ENCODE peak calls at places on chromosome X, in four cellular contexts. R, Z, A and W are unnamed samples.

GRCh38 chrX:14675500-14675899 is 146.2 kb downstream of the GLRA2 start:
- DNase-seq in A (no peak), R (no peak), Z (no peak), W (no peak)

GRCh38 chrX:71301195-71301924 is at the start of gene ITGB1BP2:
- DNase-seq in A (no peak), Z (no peak), R (peak), W (no peak)

GRCh38 chrX:71282514-71283408 is 674 bp upstream of the NONO start:
- DNase-seq in A (no peak), Z (peak), R (no peak), W (no peak)

GRCh38 chrX:35380808-35381700 is 417.1 kb upstream of the MAGEB16 start:
- DNase-seq in Z (no peak), R (no peak), A (no peak), W (no peak)

GRCh38 chrX:70525733-70526132 is 81.1 kb downstream of the DLG3 start:
- DNase-seq in A (no peak), R (no peak), Z (no peak), W (no peak)

GRCh38 chrX:15465347-15465746 is 27.8 kb downstream of the PIR start:
- DNase-seq in R (no peak), A (no peak), Z (no peak), W (no peak)

GRCh38 chrX:139739138-139739537 is 31.2 kb upstream of the MCF2 start:
- DNase-seq in A (no peak), Z (no peak), R (no peak), W (no peak)

GRCh38 chrX:129825746-129826505 is 17.8 kb downstream of the ZDHHC9 start:
- DNase-seq in R (no peak), A (no peak), Z (no peak), W (peak)

GRCh38 chrX:52923781-52924241 is 26.7 kb downstream of the FAM156B start:
- DNase-seq in A (peak), Z (no peak), R (peak), W (no peak)

GRCh38 chrX:23626651-23627050 is 40.6 kb upstream of the PRDX4 start:
- DNase-seq in A (no peak), Z (no peak), R (no peak), W (no peak)

GRCh38 chrX:13103914-13104274 is 59.5 kb upstream of the FAM9C start:
- DNase-seq in R (no peak), Z (no peak), A (no peak), W (no peak)

GRCh38 chrX:13112499-13112898 is 68.1 kb upstream of the FAM9C start:
- DNase-seq in R (no peak), Z (no peak), A (no peak), W (no peak)

GRCh38 chrX:13115457-13115856 is 71.0 kb upstream of the FAM9C start:
- DNase-seq in A (no peak), Z (no peak), R (peak), W (no peak)

GRCh38 chrX:13110427-13111324 is 66.3 kb upstream of the FAM9C start:
- DNase-seq in R (peak), A (no peak), Z (peak), W (peak)

DNA sequence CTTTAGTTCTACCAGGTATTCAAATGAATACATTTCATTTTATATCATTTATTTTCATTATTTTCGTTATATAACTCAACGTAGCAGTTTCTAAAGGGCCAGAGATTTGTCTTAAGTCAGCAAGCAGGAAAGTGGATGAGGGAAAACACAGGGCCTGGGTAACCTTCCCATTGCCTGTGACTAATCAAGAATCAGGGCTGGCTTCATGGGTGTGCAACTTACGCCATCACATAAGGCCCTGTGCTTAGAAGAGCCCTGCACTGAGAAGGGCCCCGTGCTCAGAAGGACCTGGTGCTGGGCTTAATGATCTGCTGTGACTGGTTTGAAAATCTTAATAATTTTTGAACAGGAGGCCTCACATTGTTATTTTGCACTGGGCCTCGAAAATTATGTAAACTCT is 65.4 kb upstream of the FAM9C start:
- DNase-seq in A (no peak), R (no peak), Z (no peak), W (no peak)
- H3K27ac ChIP-seq in A (peak), R (peak), Z (no peak), W (peak)

DNA sequence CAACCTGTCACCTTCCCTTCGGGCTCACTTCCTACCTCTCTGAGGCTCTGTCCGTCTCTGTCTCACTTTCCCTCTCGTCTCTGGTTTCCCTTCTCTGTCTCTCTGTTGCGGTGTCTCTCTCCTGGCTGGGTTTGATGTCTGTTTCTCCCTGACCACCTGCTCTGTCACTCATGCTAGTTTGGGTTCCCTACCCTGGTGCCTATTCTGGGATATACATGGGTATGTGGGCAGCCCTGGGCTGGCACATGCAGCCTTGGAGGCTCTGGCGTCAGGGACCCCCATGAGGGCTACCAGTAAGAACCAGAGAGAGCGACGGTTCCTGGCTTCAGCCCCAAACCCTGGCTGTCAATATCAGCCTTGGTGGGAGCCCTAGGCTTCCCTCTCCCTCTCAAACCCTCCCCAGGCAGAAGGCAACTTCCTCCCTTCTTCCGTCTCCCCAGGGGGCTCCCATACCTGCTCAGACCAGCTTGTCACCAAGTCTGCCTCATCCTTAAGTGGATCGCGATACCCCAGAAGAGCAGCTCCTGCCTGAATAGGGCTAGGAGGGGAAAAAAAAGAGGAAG is 314 bp downstream of the DNASE1L1 start:
- DNase-seq in Z (no peak), A (no peak), R (no peak), W (no peak)
- TF ChIP-seq POLR2A in Z (no peak), A (no peak), R (no peak), W (no peak)

GRCh38 chrX:26442340-26442739 is 226.4 kb downstream of the MAGEB5 start:
- DNase-seq in Z (peak), R (no peak), A (no peak), W (no peak)
- TF ChIP-seq CTCF in Z (peak), R (peak), A (no peak), W (no peak)

GRCh38 chrX:24777660-24778059 is 83.9 kb downstream of the POLA1 start:
- DNase-seq in R (no peak), Z (no peak), A (no peak), W (no peak)
- H3K27ac ChIP-seq in R (no peak), Z (no peak), A (peak), W (no peak)

DNA sequence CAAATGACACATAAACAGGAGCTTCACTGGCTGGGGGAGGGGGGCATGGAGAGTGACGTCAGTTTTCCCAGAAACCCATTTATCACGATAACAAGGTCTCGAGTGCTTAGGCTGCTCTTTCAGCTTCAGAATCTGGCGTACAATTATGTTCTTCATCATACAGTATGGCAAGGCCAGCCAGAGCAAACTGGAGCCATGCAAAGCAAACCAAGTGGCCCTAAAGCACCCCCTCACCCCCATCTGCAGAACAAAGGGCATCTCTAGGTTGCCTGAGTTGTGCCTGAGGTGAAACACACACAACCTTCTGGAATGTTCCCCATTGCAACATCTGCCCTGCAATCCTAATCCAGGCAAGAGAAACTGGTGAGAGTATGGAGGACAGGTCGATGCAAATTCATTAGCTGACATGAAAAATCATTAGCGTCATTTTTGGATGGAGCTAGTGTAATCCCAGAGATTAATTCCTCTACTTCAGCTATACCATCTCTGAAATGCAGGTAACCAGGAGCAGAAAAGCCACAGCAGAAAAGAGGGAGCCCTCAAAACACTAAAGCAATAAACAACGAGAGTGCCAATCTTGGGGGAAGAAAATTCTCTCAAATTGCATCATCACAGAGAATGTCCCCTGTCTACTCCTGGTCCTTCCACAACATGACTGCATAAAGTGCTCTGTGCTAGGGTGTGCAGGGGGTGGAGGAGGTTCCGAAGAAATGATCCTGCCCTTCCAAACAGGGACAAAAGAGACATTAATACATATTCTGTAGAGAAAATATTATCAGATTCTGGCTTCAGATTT is 1.8 kb downstream of the SEPTIN6 start:
- DNase-seq in Z (no peak), R (no peak), A (no peak), W (no peak)
- TF ChIP-seq POLR2A in Z (no peak), R (no peak), A (no peak), W (no peak)

GRCh38 chrX:136491832-136492231 is 4.1 kb downstream of the BRS3 start:
- DNase-seq in R (no peak), A (no peak), Z (no peak), W (no peak)

GRCh38 chrX:136487647-136488046 is at the start of gene BRS3:
- DNase-seq in R (no peak), Z (no peak), A (no peak), W (no peak)

DNA sequence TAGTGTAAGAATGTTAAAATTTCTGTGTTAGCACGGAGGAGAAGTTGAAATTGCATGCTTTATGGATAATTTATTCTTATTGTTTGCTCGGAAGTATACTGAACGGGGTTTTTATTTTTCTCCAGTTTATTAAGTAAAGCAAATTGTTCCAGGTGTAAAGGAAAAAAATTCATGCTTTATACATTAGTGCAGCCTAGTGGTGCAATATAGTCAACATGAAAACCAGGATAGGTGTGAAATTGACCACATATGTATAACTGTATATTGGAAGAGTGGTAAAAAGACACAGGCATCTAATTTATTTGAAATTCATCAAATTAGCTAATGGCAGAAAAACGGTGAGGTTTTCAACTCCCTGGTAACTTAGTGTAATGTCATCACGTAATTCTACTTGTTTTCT is 959 bp downstream of the BRS3 start:
- DNase-seq in A (no peak), Z (no peak), R (no peak), W (no peak)
- TF ChIP-seq CTCF in A (no peak), Z (no peak), R (no peak), W (no peak)

GRCh38 chrX:136933617-136934145 is 53.2 kb upstream of the RBMX start:
- DNase-seq in R (no peak), Z (no peak), A (no peak), W (no peak)
- H3K27ac ChIP-seq in R (no peak), Z (no peak), A (no peak), W (no peak)